ENCODE peak calls at places on chromosomes 11 and 22, in eight cellular contexts. N is NCI-H1092; Q is NCI-H1694 treated with DMSO at 0.1 percent for 48 hours; W is A673; J is C1 segment of cervical spinal cord; C is iris pigment epithelial cell; V is stimulated activated CD8-positive, alpha-beta memory T cell treated with anti-CD3 and anti-CD28 coated beads, Interleukin-12 subunit alpha, Interleukin-12 subunit beta, amount 100 ng/mL, for 1 hour; I is stimulated activated naive CD8-positive, alpha-beta T cell treated with anti-CD3 and anti-CD28 coated beads, Interleukin-15, amount 100 ng/mL, for 72 hours. G is an unnamed sample.

GRCh38 chr22:50444663-50445062 is 30.2 kb downstream of the SBF1 start:
- DNase-seq in W (no peak), V (no peak), C (peak), I (no peak), N (no peak), Q (no peak), J (no peak), G (no peak)

GRCh38 chr22:17119481-17120202 is 1.5 kb downstream of the TMEM121B start:
- DNase-seq in N (no peak), V (no peak), Q (no peak), C (peak), I (no peak), W (peak), J (no peak), G (no peak)

GRCh38 chr11:38254849-38255248 is 1656.8 kb upstream of the RAG2 start:
- DNase-seq in N (no peak), V (no peak), C (no peak), W (no peak), J (no peak), I (no peak), Q (no peak), G (no peak)

GRCh38 chr11:45254070-45254469 is 32.1 kb downstream of the SYT13 start:
- DNase-seq in N (no peak), Q (no peak), V (no peak), C (no peak), I (no peak), W (no peak), J (no peak), G (no peak)

GRCh38 chr11:92626624-92627023 is 342.8 kb upstream of the MTNR1B start:
- DNase-seq in J (no peak), N (no peak), V (no peak), W (no peak), Q (no peak), C (no peak), I (no peak), G (no peak)

GRCh38 chr11:83389975-83390374 is 103.8 kb upstream of the CCDC90B start:
- DNase-seq in V (no peak), W (no peak), Q (no peak), J (no peak), C (no peak), N (no peak), I (no peak), G (no peak)

GRCh38 chr22:27207907-27208306 is 550.5 kb downstream of the MIAT start:
- DNase-seq in N (peak), C (peak), W (peak), V (no peak), Q (no peak), J (no peak), I (no peak), G (no peak)

GRCh38 chr22:24321999-24322398 is 51.4 kb downstream of the SPECC1L start:
- DNase-seq in Q (no peak), V (no peak), I (no peak), C (no peak), N (no peak), J (no peak), W (no peak), G (no peak)

GRCh38 chr22:44627521-44628139 is 74.4 kb upstream of the PRR5 start:
- DNase-seq in Q (no peak), C (no peak), I (no peak), V (no peak), N (no peak), J (no peak), W (no peak), G (no peak)

GRCh38 chr22:41682033-41682807 is 6.4 kb downstream of the SNU13 start:
- DNase-seq in Q (peak), N (peak), J (peak), C (peak), W (peak), V (peak), I (peak), G (peak)

GRCh38 chr11:70729949-70730348 is 331.6 kb downstream of the CTTN start:
- DNase-seq in W (no peak), C (no peak), I (no peak), N (no peak), V (no peak), Q (no peak), J (no peak), G (no peak)

GRCh38 chr11:40882301-40882700 is 577.2 kb downstream of the LRRC4C start:
- DNase-seq in I (no peak), N (no peak), V (no peak), C (no peak), W (no peak), Q (no peak), J (no peak), G (no peak)

GRCh38 chr11:33645686-33646085 is 54.9 kb downstream of the C11orf91 start:
- DNase-seq in V (no peak), I (no peak), Q (no peak), W (no peak), N (no peak), J (no peak), C (no peak), G (no peak)

GRCh38 chr11:94553938-94554337 is 10.2 kb downstream of the FUT4 start:
- DNase-seq in Q (no peak), V (no peak), N (peak), C (peak), J (no peak), I (no peak), W (no peak), G (peak)

GRCh38 chr11:117696489-117696888 is 100.5 kb downstream of the DSCAML1 start:
- DNase-seq in W (peak), V (no peak), Q (no peak), J (no peak), I (no peak), C (no peak), N (peak), G (no peak)

GRCh38 chr22:43203471-43203981 is 16.6 kb upstream of the TTLL12 start:
- DNase-seq in J (no peak), N (no peak), V (no peak), C (no peak), W (no peak), I (no peak), Q (no peak), G (no peak)

GRCh38 chr11:692824-693414 is 2.1 kb downstream of the DEAF1 start:
- DNase-seq in J (no peak), W (no peak), C (no peak), Q (no peak), N (no peak), V (no peak), I (no peak), G (no peak)

GRCh38 chr11:60970369-60970774 is 1.1 kb upstream of the CD6 start:
- DNase-seq in C (peak), W (peak), J (no peak), N (peak), I (peak), Q (no peak), V (peak), G (no peak)

GRCh38 chr11:1673841-1674193 is 23.2 kb upstream of the KRTAP5-6 start:
- DNase-seq in W (no peak), N (no peak), C (no peak), Q (no peak), J (no peak), I (no peak), V (no peak), G (no peak)

GRCh38 chr22:17167486-17167885 is 8.4 kb upstream of the HDHD5 start:
- DNase-seq in Q (no peak), I (no peak), V (no peak), C (no peak), N (no peak), J (no peak), W (no peak), G (no peak)

GRCh38 chr22:31538815-31539214 is 42.5 kb downstream of the SFI1 start:
- DNase-seq in W (no peak), I (no peak), J (no peak), V (no peak), Q (no peak), N (no peak), C (no peak), G (no peak)

GRCh38 chr11:27447288-27447914 is 25.2 kb downstream of the LGR4 start:
- DNase-seq in V (no peak), W (no peak), Q (no peak), N (no peak), J (no peak), I (no peak), C (peak), G (no peak)

GRCh38 chr11:67507242-67507890 is 596 bp downstream of the CDK2AP2 start:
- DNase-seq in Q (no peak), I (no peak), V (no peak), N (no peak), W (peak), C (no peak), J (no peak), G (no peak)

GRCh38 chr11:57972013-57972367 is 51.7 kb upstream of the OR9Q1 start:
- DNase-seq in Q (no peak), J (no peak), I (no peak), N (no peak), V (no peak), C (no peak), W (no peak), G (no peak)

GRCh38 chr11:47257518-47258316 is at the start of gene NR1H3:
- DNase-seq in W (peak), N (no peak), Q (no peak), V (no peak), C (peak), J (no peak), I (no peak), G (no peak)

GRCh38 chr11:75777461-75778110 is 9.0 kb downstream of the DGAT2 start:
- DNase-seq in I (no peak), J (no peak), Q (no peak), W (peak), C (peak), N (no peak), V (no peak), G (no peak)

GRCh38 chr11:121630041-121630440 is 177.3 kb upstream of the SORL1-AS1 start:
- DNase-seq in J (no peak), Q (no peak), N (no peak), W (peak), V (no peak), C (peak), I (no peak), G (no peak)

GRCh38 chr11:133115099-133115498 is 417.2 kb downstream of the OPCML start:
- DNase-seq in J (no peak), Q (no peak), N (peak), W (no peak), I (no peak), C (no peak), V (no peak), G (no peak)

GRCh38 chr22:28716686-28717085 is 24.9 kb downstream of the CHEK2 start:
- DNase-seq in Q (no peak), C (peak), J (no peak), W (no peak), V (no peak), N (no peak), I (no peak), G (no peak)

GRCh38 chr11:102414559-102414958 is 38.0 kb downstream of the TMEM123 start:
- DNase-seq in I (no peak), J (no peak), Q (no peak), N (no peak), W (no peak), V (no peak), C (no peak), G (no peak)

GRCh38 chr11:105297463-105297862 is 157.9 kb upstream of the CARD18 start:
- DNase-seq in I (no peak), C (peak), V (no peak), N (no peak), J (no peak), W (peak), Q (no peak), G (no peak)

GRCh38 chr22:50260801-50261614 is 475 bp downstream of the MAPK12 start:
- DNase-seq in J (no peak), I (no peak), V (no peak), W (peak), Q (peak), C (peak), N (no peak), G (no peak)

GRCh38 chr11:76596652-76597051 is 73.9 kb downstream of the LRRC32 start:
- DNase-seq in N (no peak), J (no peak), Q (no peak), I (no peak), W (no peak), C (no peak), V (no peak), G (no peak)

GRCh38 chr11:72613977-72614376 is 60.2 kb downstream of the PDE2A start:
- DNase-seq in W (no peak), C (no peak), Q (no peak), I (no peak), V (no peak), N (no peak), J (no peak), G (no peak)

GRCh38 chr22:44685384-44686056 is 16.5 kb upstream of the PRR5 start:
- DNase-seq in J (no peak), I (peak), V (peak), W (peak), C (peak), Q (no peak), N (no peak), G (no peak)

GRCh38 chr11:61484541-61484940 is 24.0 kb upstream of the LRRC10B start:
- DNase-seq in Q (no peak), C (no peak), J (no peak), W (no peak), N (no peak), V (no peak), I (no peak), G (no peak)

GRCh38 chr11:74754507-74755255 is 6.0 kb downstream of the RNF169 start:
- DNase-seq in Q (no peak), C (peak), I (no peak), J (no peak), N (no peak), V (no peak), W (peak), G (no peak)

G was measured in RWPE2.